ENCODE peak calls at places on chromosome 12, in nine cellular contexts. One of them, this sample, is unnamed.

GRCh38 chr12:117060927-117061300 is 38.3 kb downstream of the TESC start:
- DNase-seq in IMR-90: no peak
- DNase-seq in CD8-positive, alpha-beta T cell: no peak
- DNase-seq in pancreas: no peak
- DNase-seq in transverse colon: no peak
- DNase-seq in AG10803: no peak
- DNase-seq in cardiac fibroblast: no peak
- DNase-seq in GM23248: no peak
- DNase-seq in AG09309: no peak
- DNase-seq in this sample: no peak

GRCh38 chr12:131436922-131437705 is 273.8 kb upstream of the SFSWAP start:
- DNase-seq in IMR-90: no peak
- DNase-seq in CD8-positive, alpha-beta T cell: no peak
- DNase-seq in pancreas: no peak
- DNase-seq in transverse colon: no peak
- DNase-seq in AG10803: no peak
- DNase-seq in cardiac fibroblast: no peak
- DNase-seq in GM23248: no peak
- DNase-seq in AG09309: no peak
- DNase-seq in this sample: no peak

GRCh38 chr12:94678396-94678795 is 28.0 kb upstream of the TMCC3 start:
- DNase-seq in IMR-90: no peak
- DNase-seq in CD8-positive, alpha-beta T cell: no peak
- DNase-seq in pancreas: no peak
- DNase-seq in transverse colon: no peak
- DNase-seq in AG10803: no peak
- DNase-seq in cardiac fibroblast: no peak
- DNase-seq in GM23248: no peak
- DNase-seq in AG09309: no peak
- DNase-seq in this sample: no peak

GRCh38 chr12:104568881-104569280 is 112.1 kb downstream of the CHST11 start:
- DNase-seq in IMR-90: no peak
- DNase-seq in CD8-positive, alpha-beta T cell: no peak
- DNase-seq in pancreas: no peak
- DNase-seq in transverse colon: no peak
- DNase-seq in AG10803: no peak
- DNase-seq in cardiac fibroblast: no peak
- DNase-seq in GM23248: no peak
- DNase-seq in AG09309: no peak
- DNase-seq in this sample: no peak

GRCh38 chr12:109246221-109246620 is 62.9 kb downstream of the FOXN4 start:
- DNase-seq in IMR-90: no peak
- DNase-seq in CD8-positive, alpha-beta T cell: no peak
- DNase-seq in pancreas: no peak
- DNase-seq in transverse colon: no peak
- DNase-seq in AG10803: no peak
- DNase-seq in cardiac fibroblast: no peak
- DNase-seq in GM23248: no peak
- DNase-seq in AG09309: no peak
- DNase-seq in this sample: no peak

GRCh38 chr12:3720772-3721171 is 32.1 kb downstream of the CRACR2A start:
- DNase-seq in IMR-90: no peak
- DNase-seq in CD8-positive, alpha-beta T cell: no peak
- DNase-seq in pancreas: no peak
- DNase-seq in transverse colon: no peak
- DNase-seq in AG10803: no peak
- DNase-seq in cardiac fibroblast: no peak
- DNase-seq in GM23248: no peak
- DNase-seq in AG09309: no peak
- DNase-seq in this sample: no peak

GRCh38 chr12:2117541-2117940 is 64.8 kb downstream of the CACNA1C start:
- DNase-seq in IMR-90: no peak
- DNase-seq in CD8-positive, alpha-beta T cell: no peak
- DNase-seq in pancreas: no peak
- DNase-seq in transverse colon: no peak
- DNase-seq in AG10803: no peak
- DNase-seq in cardiac fibroblast: no peak
- DNase-seq in GM23248: no peak
- DNase-seq in AG09309: no peak
- DNase-seq in this sample: no peak

GRCh38 chr12:32997471-32997870 is 100.9 kb upstream of the PKP2 start:
- DNase-seq in IMR-90: no peak
- DNase-seq in CD8-positive, alpha-beta T cell: no peak
- DNase-seq in pancreas: no peak
- DNase-seq in transverse colon: no peak
- DNase-seq in AG10803: no peak
- DNase-seq in cardiac fibroblast: no peak
- DNase-seq in GM23248: no peak
- DNase-seq in AG09309: no peak
- DNase-seq in this sample: no peak

GRCh38 chr12:123449103-123449736 is 8.7 kb upstream of the SNRNP35 start:
- DNase-seq in IMR-90: no peak
- DNase-seq in CD8-positive, alpha-beta T cell: no peak
- DNase-seq in pancreas: no peak
- DNase-seq in transverse colon: no peak
- DNase-seq in AG10803: no peak
- DNase-seq in cardiac fibroblast: no peak
- DNase-seq in GM23248: no peak
- DNase-seq in AG09309: no peak
- DNase-seq in this sample: no peak

GRCh38 chr12:47311514-47311913 is 231.8 kb upstream of the AMIGO2 start:
- DNase-seq in IMR-90: no peak
- DNase-seq in CD8-positive, alpha-beta T cell: no peak
- DNase-seq in pancreas: no peak
- DNase-seq in transverse colon: no peak
- DNase-seq in AG10803: no peak
- DNase-seq in cardiac fibroblast: no peak
- DNase-seq in GM23248: no peak
- DNase-seq in AG09309: no peak
- DNase-seq in this sample: no peak

GRCh38 chr12:3229577-3229976 is 152.4 kb downstream of the TSPAN9 start:
- DNase-seq in IMR-90: no peak
- DNase-seq in CD8-positive, alpha-beta T cell: no peak
- DNase-seq in pancreas: no peak
- DNase-seq in transverse colon: no peak
- DNase-seq in AG10803: no peak
- DNase-seq in cardiac fibroblast: no peak
- DNase-seq in GM23248: no peak
- DNase-seq in AG09309: no peak
- DNase-seq in this sample: no peak

GRCh38 chr12:6200266-6201198 is at the start of gene CD9:
- DNase-seq in IMR-90: no peak
- DNase-seq in CD8-positive, alpha-beta T cell: peak
- DNase-seq in pancreas: peak
- DNase-seq in transverse colon: peak
- DNase-seq in AG10803: no peak
- DNase-seq in cardiac fibroblast: peak
- DNase-seq in GM23248: peak
- DNase-seq in AG09309: no peak
- DNase-seq in this sample: peak
- H3K4me3 ChIP-seq in IMR-90: peak
- H3K4me3 ChIP-seq in CD8-positive, alpha-beta T cell: peak
- H3K4me3 ChIP-seq in pancreas: peak
- H3K4me3 ChIP-seq in transverse colon: peak
- H3K4me3 ChIP-seq in AG10803: peak
- H3K4me3 ChIP-seq in cardiac fibroblast: peak
- H3K4me3 ChIP-seq in GM23248: peak
- H3K4me3 ChIP-seq in AG09309: peak
- H3K4me3 ChIP-seq in this sample: peak

GRCh38 chr12:6946033-6946919 is 2.5 kb downstream of the C12orf57 start:
- DNase-seq in IMR-90: no peak
- DNase-seq in CD8-positive, alpha-beta T cell: peak
- DNase-seq in pancreas: peak
- DNase-seq in transverse colon: peak
- DNase-seq in AG10803: no peak
- DNase-seq in cardiac fibroblast: no peak
- DNase-seq in GM23248: no peak
- DNase-seq in AG09309: no peak
- DNase-seq in this sample: no peak
- H3K4me3 ChIP-seq in IMR-90: no peak
- H3K4me3 ChIP-seq in CD8-positive, alpha-beta T cell: peak
- H3K4me3 ChIP-seq in pancreas: peak
- H3K4me3 ChIP-seq in transverse colon: peak
- H3K4me3 ChIP-seq in AG10803: no peak
- H3K4me3 ChIP-seq in cardiac fibroblast: no peak
- H3K4me3 ChIP-seq in GM23248: no peak
- H3K4me3 ChIP-seq in AG09309: no peak
- H3K4me3 ChIP-seq in this sample: no peak

DNA sequence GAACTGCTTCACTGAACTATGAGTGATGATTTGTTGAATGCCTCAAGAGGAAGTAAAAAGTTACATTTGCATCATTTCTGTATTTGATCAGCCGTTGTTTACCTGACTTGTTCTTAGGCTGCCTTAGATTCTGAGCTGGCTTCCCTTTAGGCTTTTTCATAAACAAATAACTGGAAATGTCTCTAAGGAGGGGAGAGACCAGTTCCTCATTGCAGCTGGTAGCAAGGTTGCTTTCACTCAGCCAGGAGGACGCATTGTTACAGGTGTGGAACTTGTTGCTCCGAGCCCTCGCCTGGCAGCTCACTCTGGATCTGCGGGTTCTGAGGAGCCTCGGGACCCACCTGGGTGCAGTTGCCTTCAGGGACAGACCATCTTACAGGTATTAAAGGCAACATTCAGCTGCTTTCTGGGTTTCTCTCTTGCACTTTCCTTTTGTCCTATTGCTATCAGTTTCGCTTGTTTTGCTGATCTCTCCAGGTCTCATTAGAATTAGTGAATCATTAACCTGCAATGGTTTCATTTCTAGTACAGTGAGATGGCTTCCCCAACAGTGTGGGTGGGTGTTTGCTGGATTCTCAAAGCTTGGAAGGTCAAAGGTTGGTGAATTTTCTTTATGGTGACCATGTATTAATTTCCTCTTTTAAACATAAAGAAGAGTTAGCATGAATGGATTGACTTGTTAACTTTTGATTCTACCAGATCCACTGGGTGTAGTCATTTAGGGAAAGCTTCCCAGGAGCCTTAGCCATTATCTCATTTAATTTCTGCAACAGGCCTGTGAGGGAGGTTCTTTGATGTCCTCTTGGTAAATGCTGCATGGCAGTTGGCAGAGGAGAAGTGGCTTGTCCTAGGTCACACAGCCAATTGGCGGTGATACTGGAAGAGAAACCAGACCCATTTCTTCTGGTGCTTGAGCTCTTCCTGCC is at the start of gene PLEKHG7:
- DNase-seq in IMR-90: no peak
- DNase-seq in CD8-positive, alpha-beta T cell: no peak
- DNase-seq in pancreas: peak
- DNase-seq in transverse colon: peak
- DNase-seq in AG10803: no peak
- DNase-seq in cardiac fibroblast: no peak
- DNase-seq in GM23248: no peak
- DNase-seq in AG09309: no peak
- DNase-seq in this sample: no peak
- H3K4me3 ChIP-seq in IMR-90: no peak
- H3K4me3 ChIP-seq in CD8-positive, alpha-beta T cell: no peak
- H3K4me3 ChIP-seq in pancreas: peak
- H3K4me3 ChIP-seq in transverse colon: peak
- H3K4me3 ChIP-seq in AG10803: no peak
- H3K4me3 ChIP-seq in cardiac fibroblast: no peak
- H3K4me3 ChIP-seq in GM23248: no peak
- H3K4me3 ChIP-seq in AG09309: no peak
- H3K4me3 ChIP-seq in this sample: no peak

DNA sequence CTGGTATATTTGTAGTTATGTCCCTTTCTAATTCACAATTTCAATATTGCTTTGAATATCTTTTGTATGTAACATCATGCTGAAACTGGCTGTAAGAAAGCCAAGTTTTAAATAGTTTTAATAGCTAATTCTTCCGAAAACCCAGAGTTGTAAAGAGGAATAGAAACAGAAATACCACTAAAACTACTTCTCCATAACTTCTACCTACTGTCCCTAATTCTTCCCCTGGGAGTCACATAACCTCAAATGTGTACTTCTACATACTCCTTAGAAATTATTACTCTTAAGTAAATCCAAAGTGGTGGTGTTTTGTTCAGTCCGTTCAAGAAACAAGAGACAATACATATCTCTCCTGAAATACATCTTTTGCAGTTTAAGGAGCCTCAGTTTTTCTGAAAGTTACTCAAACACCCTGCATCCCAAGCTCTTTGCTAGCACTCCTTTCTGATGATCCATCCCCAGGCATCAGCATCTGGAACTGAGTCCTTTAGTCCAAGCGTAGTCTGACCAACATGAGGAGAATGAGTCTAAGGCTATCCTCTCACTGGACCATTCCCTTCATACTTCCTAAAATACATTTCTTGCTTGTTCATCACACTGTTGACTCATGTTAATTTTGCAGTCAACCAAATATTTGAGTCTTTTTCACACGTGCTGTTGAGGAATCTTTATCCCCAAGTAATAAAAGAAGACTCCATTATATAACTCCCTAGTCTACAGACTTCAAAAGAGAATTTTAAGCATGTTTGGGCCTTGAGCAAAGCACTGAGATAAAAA is 214.3 kb upstream of the NUDT4 start:
- DNase-seq in IMR-90: peak
- DNase-seq in CD8-positive, alpha-beta T cell: no peak
- DNase-seq in pancreas: no peak
- DNase-seq in transverse colon: no peak
- DNase-seq in AG10803: peak
- DNase-seq in cardiac fibroblast: no peak
- DNase-seq in GM23248: peak
- DNase-seq in AG09309: peak
- DNase-seq in this sample: peak
- H3K4me3 ChIP-seq in IMR-90: no peak
- H3K4me3 ChIP-seq in CD8-positive, alpha-beta T cell: no peak
- H3K4me3 ChIP-seq in pancreas: no peak
- H3K4me3 ChIP-seq in transverse colon: no peak
- H3K4me3 ChIP-seq in AG10803: no peak
- H3K4me3 ChIP-seq in cardiac fibroblast: no peak
- H3K4me3 ChIP-seq in GM23248: no peak
- H3K4me3 ChIP-seq in AG09309: no peak
- H3K4me3 ChIP-seq in this sample: no peak

GRCh38 chr12:69684472-69684871 is 14.6 kb downstream of the BEST3 start:
- DNase-seq in IMR-90: no peak
- DNase-seq in CD8-positive, alpha-beta T cell: no peak
- DNase-seq in pancreas: no peak
- DNase-seq in transverse colon: no peak
- DNase-seq in AG10803: no peak
- DNase-seq in cardiac fibroblast: no peak
- DNase-seq in GM23248: no peak
- DNase-seq in AG09309: no peak
- DNase-seq in this sample: no peak

GRCh38 chr12:69676257-69677012 is 22.7 kb downstream of the BEST3 start:
- DNase-seq in IMR-90: peak
- DNase-seq in CD8-positive, alpha-beta T cell: no peak
- DNase-seq in pancreas: no peak
- DNase-seq in transverse colon: no peak
- DNase-seq in AG10803: no peak
- DNase-seq in cardiac fibroblast: no peak
- DNase-seq in GM23248: peak
- DNase-seq in AG09309: no peak
- DNase-seq in this sample: no peak

GRCh38 chr12:69682136-69682755 is 16.9 kb downstream of the BEST3 start:
- DNase-seq in IMR-90: no peak
- DNase-seq in CD8-positive, alpha-beta T cell: no peak
- DNase-seq in pancreas: no peak
- DNase-seq in transverse colon: no peak
- DNase-seq in AG10803: no peak
- DNase-seq in cardiac fibroblast: no peak
- DNase-seq in GM23248: no peak
- DNase-seq in AG09309: no peak
- DNase-seq in this sample: no peak

GRCh38 chr12:69679119-69679518 is 20.0 kb downstream of the BEST3 start:
- DNase-seq in IMR-90: peak
- DNase-seq in CD8-positive, alpha-beta T cell: no peak
- DNase-seq in pancreas: no peak
- DNase-seq in transverse colon: no peak
- DNase-seq in AG10803: no peak
- DNase-seq in cardiac fibroblast: peak
- DNase-seq in GM23248: no peak
- DNase-seq in AG09309: no peak
- DNase-seq in this sample: peak
- H3K4me3 ChIP-seq in IMR-90: no peak
- H3K4me3 ChIP-seq in CD8-positive, alpha-beta T cell: no peak
- H3K4me3 ChIP-seq in pancreas: no peak
- H3K4me3 ChIP-seq in transverse colon: no peak
- H3K4me3 ChIP-seq in AG10803: no peak
- H3K4me3 ChIP-seq in cardiac fibroblast: no peak
- H3K4me3 ChIP-seq in GM23248: no peak
- H3K4me3 ChIP-seq in AG09309: no peak
- H3K4me3 ChIP-seq in this sample: no peak

This sample was measured in fibroblast of the aortic adventitia.